ENCODE peak calls at places on chromosomes 12 and 14, in nine cellular contexts. K is mesenchymal stem cell, E is mammary epithelial cell, R is GM04504, A is IMR-90, L is ACHN, U is transverse colon, S is MCF 10A, D is fibroblast of villous mesenchyme. G is an unnamed sample.
A peak's percentile ranks its signal among the peaks of the same experiment; 100 is the strongest.

GRCh38 chr14:55339770-55340169 is 68.5 kb downstream of the FBXO34 start:
- DNase-seq in K (no peak), E (peak; percentile 82), R (no peak), A (peak; percentile 25), L (no peak), U (no peak), S (peak; percentile 68), D (no peak), G (peak; percentile 20)

GRCh38 chr14:64112859-64113258 is 181.3 kb downstream of the ESR2 start:
- DNase-seq in K (no peak), E (no peak), R (no peak), A (no peak), L (no peak), U (peak; percentile 58), S (peak; percentile 91), D (no peak), G (no peak)

GRCh38 chr14:64074961-64075619 is 219.1 kb downstream of the ESR2 start:
- DNase-seq in K (peak; percentile 68), E (peak; percentile 60), R (no peak), A (peak; percentile 63), L (no peak), U (no peak), S (peak; percentile 55), D (peak; percentile 69), G (no peak)

GRCh38 chr14:105430535-105430934 is 10.9 kb downstream of the MTA1 start:
- DNase-seq in K (peak; percentile 15), E (peak; percentile 69), R (peak; percentile 18), A (peak; percentile 66), L (peak; percentile 11), U (no peak), S (peak; percentile 92), D (peak; percentile 31), G (no peak)

GRCh38 chr12:124677552-124678356 is 110.3 kb upstream of the NCOR2 start:
- DNase-seq in K (no peak), E (no peak), R (no peak), A (no peak), L (no peak), U (no peak), S (no peak), D (no peak), G (no peak)

GRCh38 chr12:19967486-19967885 is 400.9 kb upstream of the PDE3A start:
- DNase-seq in K (peak; percentile 96), E (peak; percentile 51), R (peak; percentile 88), A (peak; percentile 96), L (no peak), U (no peak), S (peak; percentile 58), D (peak; percentile 95), G (no peak)

GRCh38 chr12:103177624-103178023 is 220.2 kb downstream of the ASCL1 start:
- DNase-seq in K (no peak), E (no peak), R (no peak), A (no peak), L (no peak), U (no peak), S (no peak), D (no peak), G (no peak)

GRCh38 chr14:35576856-35577255 is 42.9 kb downstream of the INSM2 start:
- DNase-seq in K (no peak), E (no peak), R (no peak), A (no peak), L (no peak), U (no peak), S (no peak), D (no peak), G (no peak)

GRCh38 chr12:105100207-105100985 is 7.1 kb upstream of the WASHC4 start:
- DNase-seq in K (peak; percentile 80), E (peak; percentile 40), R (no peak), A (peak; percentile 76), L (peak; percentile 56), U (no peak), S (peak; percentile 61), D (peak; percentile 82), G (peak; percentile 51)

GRCh38 chr14:105180598-105181528 is at the start of gene NUDT14:
- DNase-seq in K (peak; percentile 46), E (peak; percentile 68), R (peak; percentile 10), A (peak; percentile 25), L (peak; percentile 63), U (peak; percentile 93), S (peak; percentile 72), D (peak; percentile 40), G (peak; percentile 56)

GRCh38 chr12:50707396-50707795 is 56.5 kb upstream of the ATF1 start:
- DNase-seq in K (no peak), E (no peak), R (no peak), A (no peak), L (no peak), U (no peak), S (no peak), D (no peak), G (no peak)

GRCh38 chr14:106872619-106873446 is 1346.5 kb downstream of the TMEM121 start:
- DNase-seq in K (no peak), E (peak; percentile 83), R (no peak), A (no peak), L (peak; percentile 93), U (peak; percentile 94), S (peak; percentile 90), D (no peak), G (peak; percentile 86)

GRCh38 chr12:69569236-69569635 is 16.0 kb upstream of the CCT2 start:
- DNase-seq in K (no peak), E (peak; percentile 80), R (peak; percentile 42), A (peak; percentile 49), L (peak; percentile 45), U (no peak), S (peak; percentile 46), D (no peak), G (no peak)

GRCh38 chr12:50101663-50102062 is 2.1 kb upstream of the GPD1 start:
- DNase-seq in K (peak; percentile 76), E (peak; percentile 19), R (no peak), A (peak; percentile 68), L (peak; percentile 68), U (no peak), S (peak; percentile 39), D (peak; percentile 46), G (peak; percentile 12)